ENCODE peak calls at places on chromosomes 1 and 21, in four cellular contexts. V is stimulated activated CD4-positive, alpha-beta T cell treated with anti-CD3 and anti-CD28 coated beads, Interleukin-2, amount 100 ng/mL, for 48 hours; J is NCI-H82; S is hippocampal formation. E is an unnamed sample.

GRCh38 chr1:117754061-117754969 is 148.5 kb downstream of the TENT5C start:
- DNase-seq in S (peak), J (peak), V (peak), E (peak)

GRCh38 chr1:64343105-64343960 is 126.6 kb upstream of the CACHD1 start:
- DNase-seq in S (no peak), V (no peak), J (no peak), E (no peak)

GRCh38 chr1:205064741-205065316 is 19.4 kb downstream of the TMEM81 start:
- DNase-seq in J (no peak), S (no peak), V (no peak), E (no peak)

GRCh38 chr21:32094792-32095191 is 184.1 kb downstream of the MIS18A start:
- DNase-seq in J (peak), S (no peak), V (no peak), E (no peak)

GRCh38 chr21:34949045-34949444 is 100.1 kb downstream of the RUNX1 start:
- DNase-seq in S (no peak), V (no peak), J (no peak), E (no peak)

GRCh38 chr1:218930879-218931278 is 242.8 kb upstream of the LYPLAL1 start:
- DNase-seq in S (no peak), V (no peak), J (no peak), E (no peak)

GRCh38 chr1:27145934-27146354 is 9.0 kb downstream of the SLC9A1 start:
- DNase-seq in J (peak), V (no peak), S (no peak), E (no peak)

GRCh38 chr1:151196292-151196800 is 2.0 kb upstream of the PIP5K1A start:
- DNase-seq in J (peak), S (peak), V (peak), E (peak)

GRCh38 chr1:95742591-95743089 is 508.6 kb downstream of the RWDD3 start:
- DNase-seq in V (no peak), J (peak), S (no peak), E (no peak)

GRCh38 chr1:228149341-228150020 is at the start of gene GJC2:
- DNase-seq in V (no peak), J (peak), S (peak), E (no peak)

E was measured in germinal center.